ENCODE peak calls at places on chromosomes 4 and X, in seven cellular contexts. One of them, this sample, is unnamed. For H3K36me3, the result is how much of the 10 kb centered on the place peaks cover.

GRCh38 chr4:69517674-69518073 is 22.0 kb upstream of the UGT2B4 start:
- DNase-seq in neural progenitor cell: no peak
- DNase-seq in heart left ventricle: no peak
- DNase-seq in GM23248: no peak
- DNase-seq in fibroblast of lung: no peak
- DNase-seq in SK-N-SH: no peak
- DNase-seq in cardiac muscle cell: no peak
- DNase-seq in this sample: no peak

GRCh38 chr4:114180481-114180880 is 201.0 kb upstream of the ARSJ start:
- DNase-seq in heart left ventricle: peak
- DNase-seq in cardiac muscle cell: peak
- DNase-seq in neural progenitor cell: peak
- DNase-seq in fibroblast of lung: peak
- DNase-seq in GM23248: peak
- DNase-seq in SK-N-SH: no peak
- DNase-seq in this sample: no peak

GRCh38 chrX:117274943-117275342 is 812.2 kb upstream of the CT83 start:
- DNase-seq in SK-N-SH: no peak
- DNase-seq in cardiac muscle cell: no peak
- DNase-seq in heart left ventricle: no peak
- DNase-seq in GM23248: no peak
- DNase-seq in fibroblast of lung: no peak
- DNase-seq in neural progenitor cell: no peak
- DNase-seq in this sample: no peak

GRCh38 chr4:154490261-154490588 is 1.4 kb downstream of the DCHS2 start:
- DNase-seq in GM23248: no peak
- DNase-seq in heart left ventricle: no peak
- DNase-seq in neural progenitor cell: peak
- DNase-seq in SK-N-SH: no peak
- DNase-seq in cardiac muscle cell: no peak
- DNase-seq in fibroblast of lung: no peak
- DNase-seq in this sample: no peak

GRCh38 chr4:124940387-124940786 is 227.9 kb upstream of the ANKRD50 start:
- DNase-seq in GM23248: peak
- DNase-seq in SK-N-SH: no peak
- DNase-seq in heart left ventricle: no peak
- DNase-seq in neural progenitor cell: no peak
- DNase-seq in fibroblast of lung: peak
- DNase-seq in cardiac muscle cell: no peak
- DNase-seq in this sample: no peak

GRCh38 chr4:138875886-138876608 is 139.5 kb upstream of the NOCT start:
- DNase-seq in GM23248: peak
- DNase-seq in fibroblast of lung: peak
- DNase-seq in SK-N-SH: no peak
- DNase-seq in cardiac muscle cell: no peak
- DNase-seq in heart left ventricle: no peak
- DNase-seq in neural progenitor cell: no peak
- DNase-seq in this sample: no peak

GRCh38 chr4:120000591-120001296 is 65.9 kb downstream of the MAD2L1 start:
- DNase-seq in SK-N-SH: no peak
- DNase-seq in fibroblast of lung: peak
- DNase-seq in heart left ventricle: no peak
- DNase-seq in GM23248: no peak
- DNase-seq in neural progenitor cell: no peak
- DNase-seq in cardiac muscle cell: no peak
- DNase-seq in this sample: no peak

GRCh38 chr4:6095023-6095817 is 77.0 kb upstream of the C4orf50 start:
- DNase-seq in cardiac muscle cell: no peak
- DNase-seq in neural progenitor cell: no peak
- DNase-seq in GM23248: peak
- DNase-seq in fibroblast of lung: peak
- DNase-seq in SK-N-SH: no peak
- DNase-seq in heart left ventricle: no peak
- DNase-seq in this sample: no peak

GRCh38 chr4:185318679-185319078 is 77.0 kb downstream of the LRP2BP start:
- DNase-seq in heart left ventricle: no peak
- DNase-seq in fibroblast of lung: peak
- DNase-seq in cardiac muscle cell: no peak
- DNase-seq in SK-N-SH: no peak
- DNase-seq in neural progenitor cell: peak
- DNase-seq in GM23248: no peak
- DNase-seq in this sample: peak

GRCh38 chr4:41799126-41799525 is 50.6 kb upstream of the PHOX2B start:
- DNase-seq in neural progenitor cell: no peak
- DNase-seq in GM23248: no peak
- DNase-seq in SK-N-SH: no peak
- DNase-seq in fibroblast of lung: no peak
- DNase-seq in heart left ventricle: no peak
- DNase-seq in cardiac muscle cell: no peak
- DNase-seq in this sample: no peak

GRCh38 chr4:101806914-101807313 is 16.4 kb downstream of the BANK1 start:
- DNase-seq in cardiac muscle cell: no peak
- DNase-seq in GM23248: peak
- DNase-seq in heart left ventricle: no peak
- DNase-seq in neural progenitor cell: no peak
- DNase-seq in fibroblast of lung: no peak
- DNase-seq in SK-N-SH: no peak
- DNase-seq in this sample: no peak

GRCh38 chr4:126267689-126268088 is 952.9 kb downstream of the FAT4 start:
- DNase-seq in heart left ventricle: no peak
- DNase-seq in cardiac muscle cell: no peak
- DNase-seq in SK-N-SH: no peak
- DNase-seq in neural progenitor cell: no peak
- DNase-seq in GM23248: peak
- DNase-seq in fibroblast of lung: peak
- DNase-seq in this sample: no peak

GRCh38 chr4:14168919-14169318 is 541.4 kb upstream of the BOD1L1 start:
- DNase-seq in fibroblast of lung: peak
- DNase-seq in neural progenitor cell: no peak
- DNase-seq in GM23248: peak
- DNase-seq in SK-N-SH: peak
- DNase-seq in heart left ventricle: peak
- DNase-seq in cardiac muscle cell: peak
- DNase-seq in this sample: no peak

GRCh38 chr4:146514651-146515379 is 6.9 kb downstream of the SLC10A7 start:
- DNase-seq in GM23248: no peak
- DNase-seq in fibroblast of lung: no peak
- DNase-seq in heart left ventricle: no peak
- DNase-seq in neural progenitor cell: peak
- DNase-seq in SK-N-SH: no peak
- DNase-seq in cardiac muscle cell: no peak
- DNase-seq in this sample: no peak

GRCh38 chr4:186948361-186949291 is 225.0 kb upstream of the FAT1 start:
- DNase-seq in cardiac muscle cell: peak
- DNase-seq in fibroblast of lung: peak
- DNase-seq in GM23248: peak
- DNase-seq in SK-N-SH: peak
- DNase-seq in neural progenitor cell: peak
- DNase-seq in heart left ventricle: peak
- DNase-seq in this sample: no peak

GRCh38 chrX:27890611-27891010 is 82.8 kb downstream of the MAGEB10 start:
- DNase-seq in SK-N-SH: no peak
- DNase-seq in GM23248: peak
- DNase-seq in fibroblast of lung: peak
- DNase-seq in cardiac muscle cell: no peak
- DNase-seq in neural progenitor cell: no peak
- DNase-seq in heart left ventricle: no peak
- DNase-seq in this sample: no peak

GRCh38 chr4:116027311-116027710 is 913.9 kb upstream of the NDST4 start:
- DNase-seq in GM23248: no peak
- DNase-seq in cardiac muscle cell: no peak
- DNase-seq in fibroblast of lung: no peak
- DNase-seq in heart left ventricle: no peak
- DNase-seq in SK-N-SH: no peak
- DNase-seq in neural progenitor cell: no peak
- DNase-seq in this sample: no peak

GRCh38 chrX:40663880-40664630 is 16.7 kb upstream of the CXorf38 start:
- DNase-seq in neural progenitor cell: peak
- DNase-seq in cardiac muscle cell: peak
- DNase-seq in heart left ventricle: no peak
- DNase-seq in GM23248: peak
- DNase-seq in SK-N-SH: peak
- DNase-seq in fibroblast of lung: peak
- DNase-seq in this sample: no peak

GRCh38 chrX:964831-965416 is 247.5 kb downstream of the CRLF2 start:
- DNase-seq in neural progenitor cell: no peak
- DNase-seq in GM23248: no peak
- DNase-seq in fibroblast of lung: no peak
- DNase-seq in cardiac muscle cell: no peak
- DNase-seq in heart left ventricle: no peak
- DNase-seq in SK-N-SH: no peak
- DNase-seq in this sample: peak

DNA sequence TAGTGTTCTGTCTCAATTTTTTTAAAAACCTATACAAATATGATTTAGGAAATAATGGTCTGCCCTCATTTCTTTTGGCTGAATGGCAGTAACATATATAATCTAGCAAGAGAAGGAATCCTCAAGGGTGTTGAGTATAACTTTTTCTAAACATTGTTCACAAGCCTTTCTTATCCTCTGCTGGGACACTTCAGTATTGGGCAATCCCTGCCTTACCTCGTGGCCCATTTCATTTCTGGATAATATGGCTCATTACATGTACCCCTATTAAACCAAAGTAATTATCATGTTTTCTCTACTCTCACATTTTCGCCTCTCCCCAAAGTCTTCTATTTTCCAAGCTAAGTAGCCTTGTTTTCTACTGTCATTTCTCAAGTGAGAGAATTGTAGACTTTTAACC is 110.8 kb upstream of the STIM2 start:
- DNase-seq in neural progenitor cell: no peak
- DNase-seq in SK-N-SH: no peak
- DNase-seq in heart left ventricle: no peak
- DNase-seq in cardiac muscle cell: no peak
- DNase-seq in fibroblast of lung: no peak
- DNase-seq in GM23248: no peak
- DNase-seq in this sample: no peak
- H3K36me3 ChIP-seq in neural progenitor cell: under half
- H3K36me3 ChIP-seq in SK-N-SH: under half
- H3K36me3 ChIP-seq in heart left ventricle: under half
- H3K36me3 ChIP-seq in cardiac muscle cell: under half
- H3K36me3 ChIP-seq in fibroblast of lung: under half
- H3K36me3 ChIP-seq in GM23248: under half
- H3K36me3 ChIP-seq in this sample: under half

DNA sequence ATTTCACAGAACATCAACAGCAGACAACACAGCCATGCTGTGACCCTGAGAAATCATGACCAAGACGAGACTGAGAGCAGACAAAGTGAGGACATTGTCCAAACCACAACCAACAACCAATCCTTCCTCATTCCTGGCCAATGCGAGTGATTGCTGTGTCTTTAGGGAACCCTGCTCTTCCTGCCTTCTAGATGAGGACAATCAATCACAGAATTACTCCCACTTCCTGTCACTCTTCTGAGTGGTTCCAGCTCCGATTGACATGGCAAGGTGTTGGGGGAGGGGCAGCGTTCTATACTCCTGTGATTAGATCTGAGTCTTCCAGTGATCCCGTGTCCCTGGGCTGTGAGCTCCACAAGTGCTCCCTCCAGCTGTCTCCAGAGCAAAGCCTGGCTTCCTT is 227.8 kb downstream of the STIM2 start:
- DNase-seq in SK-N-SH: no peak
- DNase-seq in GM23248: no peak
- DNase-seq in neural progenitor cell: no peak
- DNase-seq in fibroblast of lung: no peak
- DNase-seq in cardiac muscle cell: no peak
- DNase-seq in heart left ventricle: no peak
- DNase-seq in this sample: no peak
- H3K36me3 ChIP-seq in SK-N-SH: under half
- H3K36me3 ChIP-seq in GM23248: under half
- H3K36me3 ChIP-seq in neural progenitor cell: under half
- H3K36me3 ChIP-seq in fibroblast of lung: under half
- H3K36me3 ChIP-seq in cardiac muscle cell: under half
- H3K36me3 ChIP-seq in heart left ventricle: under half
- H3K36me3 ChIP-seq in this sample: under half

GRCh38 chr4:869776-870175 is 43.8 kb upstream of the CPLX1 start:
- DNase-seq in GM23248: no peak
- DNase-seq in SK-N-SH: no peak
- DNase-seq in fibroblast of lung: no peak
- DNase-seq in neural progenitor cell: no peak
- DNase-seq in cardiac muscle cell: no peak
- DNase-seq in heart left ventricle: no peak
- DNase-seq in this sample: no peak
- H3K36me3 ChIP-seq in GM23248: under half
- H3K36me3 ChIP-seq in SK-N-SH: half or more
- H3K36me3 ChIP-seq in fibroblast of lung: under half
- H3K36me3 ChIP-seq in neural progenitor cell: under half
- H3K36me3 ChIP-seq in cardiac muscle cell: under half
- H3K36me3 ChIP-seq in heart left ventricle: half or more
- H3K36me3 ChIP-seq in this sample: under half

DNA sequence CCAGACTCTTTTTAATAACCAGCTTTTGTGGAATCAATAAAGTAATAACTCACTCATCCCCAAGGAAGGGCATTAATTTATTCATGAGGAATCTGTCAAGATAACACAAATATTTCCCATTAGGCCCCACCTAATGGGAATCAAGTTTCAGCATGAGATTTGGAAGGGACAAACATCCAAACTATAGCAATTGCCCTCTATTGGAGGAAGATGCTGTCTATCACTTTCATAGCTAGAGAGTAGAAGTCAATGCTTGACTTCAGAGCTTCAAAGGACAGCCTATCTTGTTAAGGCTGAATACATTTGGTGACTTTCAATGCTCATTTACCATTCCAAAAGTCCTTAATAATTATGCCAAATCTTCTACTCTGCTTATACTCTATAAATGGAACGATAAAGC is 84.9 kb upstream of the ATOH1 start:
- DNase-seq in heart left ventricle: no peak
- DNase-seq in cardiac muscle cell: no peak
- DNase-seq in SK-N-SH: no peak
- DNase-seq in GM23248: no peak
- DNase-seq in fibroblast of lung: no peak
- DNase-seq in neural progenitor cell: no peak
- DNase-seq in this sample: no peak
- H3K36me3 ChIP-seq in heart left ventricle: under half
- H3K36me3 ChIP-seq in cardiac muscle cell: under half
- H3K36me3 ChIP-seq in SK-N-SH: under half
- H3K36me3 ChIP-seq in GM23248: under half
- H3K36me3 ChIP-seq in fibroblast of lung: under half
- H3K36me3 ChIP-seq in neural progenitor cell: under half
- H3K36me3 ChIP-seq in this sample: under half